ENCODE peak calls at places on chromosomes 5 and 9, in ten cellular contexts. One of them, this sample, is unnamed.

GRCh38 chr9:19049872-19050636 is 827 bp downstream of the RRAGA start:
- DNase-seq in activated effector memory CD4-positive, alpha-beta T cell treated with anti-CD3 and anti-CD28 coated beads, Interleukin-2, amount 50 U/mL, for 16 hours: no peak
- DNase-seq in activated T-helper 2 cell treated with anti-CD3 and anti-CD28 coated beads, Interferon-gamma antibody, Interleukin-2, Interleukin-4, amounts not matched to agents 10 μg/mL and 5 μg/mL and 100 μg/mL, durations not matched to agents 14 hours and 24 hours and 36 hours: no peak
- DNase-seq in EL: peak
- DNase-seq in fibroblast of the conjunctiva: peak
- DNase-seq in mucosa of descending colon: peak
- DNase-seq in HepG2: no peak
- DNase-seq in Ammon's horn: peak
- DNase-seq in smooth muscle cell of the brain vasculature: peak
- DNase-seq in SK-MEL-5: no peak
- DNase-seq in this sample: no peak

GRCh38 chr5:158802941-158803341 is 296.8 kb downstream of the EBF1 start:
- DNase-seq in activated effector memory CD4-positive, alpha-beta T cell treated with anti-CD3 and anti-CD28 coated beads, Interleukin-2, amount 50 U/mL, for 16 hours: no peak
- DNase-seq in activated T-helper 2 cell treated with anti-CD3 and anti-CD28 coated beads, Interferon-gamma antibody, Interleukin-2, Interleukin-4, amounts not matched to agents 10 μg/mL and 5 μg/mL and 100 μg/mL, durations not matched to agents 14 hours and 24 hours and 36 hours: no peak
- DNase-seq in EL: peak
- DNase-seq in fibroblast of the conjunctiva: peak
- DNase-seq in mucosa of descending colon: no peak
- DNase-seq in HepG2: no peak
- DNase-seq in Ammon's horn: no peak
- DNase-seq in smooth muscle cell of the brain vasculature: no peak
- DNase-seq in SK-MEL-5: no peak
- DNase-seq in this sample: no peak

GRCh38 chr5:411728-412127 is 31.2 kb upstream of the EXOC3 start:
- DNase-seq in activated effector memory CD4-positive, alpha-beta T cell treated with anti-CD3 and anti-CD28 coated beads, Interleukin-2, amount 50 U/mL, for 16 hours: peak
- DNase-seq in activated T-helper 2 cell treated with anti-CD3 and anti-CD28 coated beads, Interferon-gamma antibody, Interleukin-2, Interleukin-4, amounts not matched to agents 10 μg/mL and 5 μg/mL and 100 μg/mL, durations not matched to agents 14 hours and 24 hours and 36 hours: no peak
- DNase-seq in EL: no peak
- DNase-seq in fibroblast of the conjunctiva: no peak
- DNase-seq in mucosa of descending colon: no peak
- DNase-seq in HepG2: no peak
- DNase-seq in Ammon's horn: no peak
- DNase-seq in smooth muscle cell of the brain vasculature: no peak
- DNase-seq in SK-MEL-5: no peak
- DNase-seq in this sample: no peak

GRCh38 chr5:143229896-143230675 is 173.4 kb downstream of the NR3C1 start:
- DNase-seq in activated effector memory CD4-positive, alpha-beta T cell treated with anti-CD3 and anti-CD28 coated beads, Interleukin-2, amount 50 U/mL, for 16 hours: peak
- DNase-seq in activated T-helper 2 cell treated with anti-CD3 and anti-CD28 coated beads, Interferon-gamma antibody, Interleukin-2, Interleukin-4, amounts not matched to agents 10 μg/mL and 5 μg/mL and 100 μg/mL, durations not matched to agents 14 hours and 24 hours and 36 hours: peak
- DNase-seq in EL: no peak
- DNase-seq in fibroblast of the conjunctiva: no peak
- DNase-seq in mucosa of descending colon: no peak
- DNase-seq in HepG2: peak
- DNase-seq in Ammon's horn: peak
- DNase-seq in smooth muscle cell of the brain vasculature: no peak
- DNase-seq in SK-MEL-5: no peak
- DNase-seq in this sample: no peak

GRCh38 chr5:56819027-56819881 is 3.9 kb downstream of the MAP3K1 start:
- DNase-seq in activated effector memory CD4-positive, alpha-beta T cell treated with anti-CD3 and anti-CD28 coated beads, Interleukin-2, amount 50 U/mL, for 16 hours: no peak
- DNase-seq in activated T-helper 2 cell treated with anti-CD3 and anti-CD28 coated beads, Interferon-gamma antibody, Interleukin-2, Interleukin-4, amounts not matched to agents 10 μg/mL and 5 μg/mL and 100 μg/mL, durations not matched to agents 14 hours and 24 hours and 36 hours: no peak
- DNase-seq in EL: peak
- DNase-seq in fibroblast of the conjunctiva: no peak
- DNase-seq in mucosa of descending colon: no peak
- DNase-seq in HepG2: no peak
- DNase-seq in Ammon's horn: no peak
- DNase-seq in smooth muscle cell of the brain vasculature: no peak
- DNase-seq in SK-MEL-5: no peak
- DNase-seq in this sample: no peak

GRCh38 chr5:87524217-87524616 is 111.5 kb upstream of the CCNH start:
- DNase-seq in activated effector memory CD4-positive, alpha-beta T cell treated with anti-CD3 and anti-CD28 coated beads, Interleukin-2, amount 50 U/mL, for 16 hours: no peak
- DNase-seq in activated T-helper 2 cell treated with anti-CD3 and anti-CD28 coated beads, Interferon-gamma antibody, Interleukin-2, Interleukin-4, amounts not matched to agents 10 μg/mL and 5 μg/mL and 100 μg/mL, durations not matched to agents 14 hours and 24 hours and 36 hours: no peak
- DNase-seq in EL: no peak
- DNase-seq in fibroblast of the conjunctiva: no peak
- DNase-seq in mucosa of descending colon: no peak
- DNase-seq in HepG2: no peak
- DNase-seq in Ammon's horn: no peak
- DNase-seq in smooth muscle cell of the brain vasculature: no peak
- DNase-seq in SK-MEL-5: peak
- DNase-seq in this sample: no peak

GRCh38 chr9:92652461-92652860 is 17.5 kb downstream of the IPPK start:
- DNase-seq in activated effector memory CD4-positive, alpha-beta T cell treated with anti-CD3 and anti-CD28 coated beads, Interleukin-2, amount 50 U/mL, for 16 hours: no peak
- DNase-seq in activated T-helper 2 cell treated with anti-CD3 and anti-CD28 coated beads, Interferon-gamma antibody, Interleukin-2, Interleukin-4, amounts not matched to agents 10 μg/mL and 5 μg/mL and 100 μg/mL, durations not matched to agents 14 hours and 24 hours and 36 hours: no peak
- DNase-seq in EL: no peak
- DNase-seq in fibroblast of the conjunctiva: no peak
- DNase-seq in mucosa of descending colon: no peak
- DNase-seq in HepG2: no peak
- DNase-seq in Ammon's horn: no peak
- DNase-seq in smooth muscle cell of the brain vasculature: no peak
- DNase-seq in SK-MEL-5: no peak
- DNase-seq in this sample: no peak

GRCh38 chr9:112075009-112075378 is 100.1 kb downstream of the SUSD1 start:
- DNase-seq in activated effector memory CD4-positive, alpha-beta T cell treated with anti-CD3 and anti-CD28 coated beads, Interleukin-2, amount 50 U/mL, for 16 hours: no peak
- DNase-seq in activated T-helper 2 cell treated with anti-CD3 and anti-CD28 coated beads, Interferon-gamma antibody, Interleukin-2, Interleukin-4, amounts not matched to agents 10 μg/mL and 5 μg/mL and 100 μg/mL, durations not matched to agents 14 hours and 24 hours and 36 hours: no peak
- DNase-seq in EL: no peak
- DNase-seq in fibroblast of the conjunctiva: no peak
- DNase-seq in mucosa of descending colon: no peak
- DNase-seq in HepG2: no peak
- DNase-seq in Ammon's horn: no peak
- DNase-seq in smooth muscle cell of the brain vasculature: no peak
- DNase-seq in SK-MEL-5: no peak
- DNase-seq in this sample: no peak